ENCODE peak calls at places on chromosomes 2 and 18, in four cellular contexts. Z is H1, Q is IMR-90, J is H9. W is an unnamed sample.

GRCh38 chr2:172465417-172466334 is 38.3 kb downstream of the ITGA6 start:
- DNase-seq in Q (peak; percentile 89), J (peak; percentile 52), Z (no peak), W (peak; percentile 75)

GRCh38 chr2:80073134-80073561 is 231.4 kb downstream of the LRRTM1 start:
- DNase-seq in Z (no peak), Q (peak; percentile 73), J (peak; percentile 52), W (peak; percentile 85)

GRCh38 chr2:224085246-224085645 is 46.2 kb upstream of the SERPINE2 start:
- DNase-seq in J (no peak), Q (peak; percentile 75), Z (no peak), W (no peak)

GRCh38 chr2:120978359-120979050 is 242.8 kb downstream of the GLI2 start:
- DNase-seq in J (no peak), Z (no peak), Q (peak; percentile 27), W (no peak)

GRCh38 chr2:70083344-70084156 is 3.7 kb upstream of the PCBP1 start:
- DNase-seq in Q (peak; percentile 70), J (no peak), Z (no peak), W (peak; percentile 36)

GRCh38 chr18:46332286-46332801 is 228.2 kb downstream of the HAUS1 start:
- DNase-seq in Z (no peak), J (no peak), Q (no peak), W (no peak)

GRCh38 chr18:79855147-79855910 is 57.6 kb downstream of the KCNG2 start:
- DNase-seq in Q (no peak), J (no peak), Z (no peak), W (no peak)

GRCh38 chr2:86055314-86055713 is 50.4 kb downstream of the POLR1A start:
- DNase-seq in Z (no peak), Q (no peak), J (no peak), W (no peak)

GRCh38 chr2:30230479-30230854 is 867 bp upstream of the LBH start:
- DNase-seq in Q (peak; percentile 64), J (peak; percentile 43), Z (no peak), W (no peak)

GRCh38 chr18:77062518-77063003 is 70.0 kb downstream of the MBP start:
- DNase-seq in Q (peak; percentile 48), J (no peak), Z (no peak), W (peak; percentile 77)

GRCh38 chr2:227592694-227593387 is 5.9 kb upstream of the SCYGR2 start:
- DNase-seq in Q (no peak), J (no peak), Z (no peak), W (no peak)

GRCh38 chr18:58402247-58402646 is 226.6 kb downstream of the ALPK2 start:
- DNase-seq in Z (no peak), J (peak; percentile 25), Q (no peak), W (peak; percentile 37)

GRCh38 chr2:38376346-38376682 is 759 bp downstream of the ATL2 start:
- DNase-seq in Z (no peak), Q (peak; percentile 70), J (peak; percentile 45), W (peak; percentile 81)

GRCh38 chr2:189500456-189501160 is 59.3 kb downstream of the WDR75 start:
- DNase-seq in J (no peak), Z (no peak), Q (no peak), W (no peak)

GRCh38 chr18:48563027-48563426 is 24.2 kb downstream of the CTIF start:
- DNase-seq in Q (peak; percentile 92), J (no peak), Z (no peak), W (peak; percentile 73)

GRCh38 chr2:102240640-102241370 is 54.0 kb downstream of the IL1RL2 start:
- DNase-seq in Z (peak; percentile 84), Q (peak; percentile 97), J (peak; percentile 91), W (peak; percentile 87)

GRCh38 chr2:142100139-142100873 is 30.5 kb downstream of the LRP1B start:
- DNase-seq in J (no peak), Q (no peak), Z (no peak), W (no peak)

GRCh38 chr18:6776193-6776592 is 46.7 kb downstream of the ARHGAP28 start:
- DNase-seq in Z (no peak), J (no peak), Q (peak; percentile 95), W (no peak)

GRCh38 chr2:45483997-45484396 is 127.1 kb downstream of the SRBD1 start:
- DNase-seq in Q (peak; percentile 9), Z (no peak), J (no peak), W (peak; percentile 22)

GRCh38 chr2:7022956-7023467 is 105.8 kb downstream of the RNF144A start:
- DNase-seq in Q (no peak), J (no peak), Z (no peak), W (no peak)

GRCh38 chr2:137826373-137827372 is 137.6 kb upstream of the HNMT start:
- DNase-seq in Z (no peak), Q (no peak), J (no peak), W (no peak)

GRCh38 chr2:121778736-121779487 is 23.5 kb downstream of the TSN start:
- DNase-seq in Q (no peak), Z (no peak), J (no peak), W (peak; percentile 42)

GRCh38 chr2:24007693-24008092 is 2.2 kb upstream of the MFSD2B start:
- DNase-seq in Z (no peak), J (no peak), Q (no peak), W (no peak)

GRCh38 chr2:174740718-174741117 is 23.6 kb downstream of the CHRNA1 start:
- DNase-seq in J (no peak), Z (no peak), Q (no peak), W (no peak)

GRCh38 chr2:178074123-178075005 is 1.8 kb upstream of the PDE11A start:
- DNase-seq in Q (no peak), Z (no peak), J (no peak), W (peak; percentile 31)

GRCh38 chr18:25298853-25299274 is 53.1 kb downstream of the ZNF521 start:
- DNase-seq in Z (no peak), Q (peak; percentile 99), J (no peak), W (no peak)

GRCh38 chr2:27051902-27052645 is 606 bp downstream of the AGBL5 start:
- DNase-seq in Z (no peak), J (peak; percentile 37), Q (no peak), W (peak; percentile 23)

GRCh38 chr2:191571163-191571769 is 106.7 kb upstream of the NABP1 start:
- DNase-seq in Z (no peak), J (no peak), Q (peak; percentile 75), W (peak; percentile 64)

GRCh38 chr2:158931577-158931976 is 36.9 kb upstream of the TANC1 start:
- DNase-seq in Z (no peak), J (no peak), Q (peak; percentile 87), W (no peak)

GRCh38 chr2:140988597-140988996 is 1142.2 kb downstream of the LRP1B start:
- DNase-seq in Z (no peak), J (no peak), Q (peak; percentile 8), W (no peak)

GRCh38 chr2:112679484-112679883 is 33.7 kb downstream of the SLC20A1 start:
- DNase-seq in J (no peak), Z (no peak), Q (no peak), W (peak; percentile 46)

GRCh38 chr2:131658769-131659131 is 131.1 kb downstream of the CCDC74A start:
- DNase-seq in J (no peak), Z (no peak), Q (no peak), W (no peak)

GRCh38 chr2:105744091-105744908 is 412 bp upstream of the NCK2 start:
- DNase-seq in Z (no peak), J (no peak), Q (peak; percentile 28), W (peak; percentile 68)

GRCh38 chr2:101759162-101759561 is 61.7 kb downstream of the MAP4K4 start:
- DNase-seq in Q (peak; percentile 97), J (no peak), Z (no peak), W (peak; percentile 92)

GRCh38 chr2:240963065-240963375 is 35.4 kb upstream of the SNED1 start:
- DNase-seq in Z (no peak), J (peak; percentile 20), Q (no peak), W (no peak)

GRCh38 chr2:108612514-108613183 is 78.4 kb downstream of the LIMS1 start:
- DNase-seq in Q (no peak), J (no peak), Z (no peak), W (no peak)

GRCh38 chr2:11212645-11213044 is 57.4 kb downstream of the SLC66A3 start:
- DNase-seq in Z (no peak), Q (no peak), J (no peak), W (no peak)

GRCh38 chr2:11214770-11215169 is 59.5 kb downstream of the SLC66A3 start:
- DNase-seq in Z (no peak), Q (no peak), J (no peak), W (no peak)

GRCh38 chr2:11213975-11214374 is 58.7 kb downstream of the SLC66A3 start:
- DNase-seq in J (no peak), Z (no peak), Q (no peak), W (no peak)

GRCh38 chr2:11213090-11213638 is 57.9 kb downstream of the SLC66A3 start:
- DNase-seq in Q (peak; percentile 61), Z (no peak), J (no peak), W (peak; percentile 1)

DNA sequence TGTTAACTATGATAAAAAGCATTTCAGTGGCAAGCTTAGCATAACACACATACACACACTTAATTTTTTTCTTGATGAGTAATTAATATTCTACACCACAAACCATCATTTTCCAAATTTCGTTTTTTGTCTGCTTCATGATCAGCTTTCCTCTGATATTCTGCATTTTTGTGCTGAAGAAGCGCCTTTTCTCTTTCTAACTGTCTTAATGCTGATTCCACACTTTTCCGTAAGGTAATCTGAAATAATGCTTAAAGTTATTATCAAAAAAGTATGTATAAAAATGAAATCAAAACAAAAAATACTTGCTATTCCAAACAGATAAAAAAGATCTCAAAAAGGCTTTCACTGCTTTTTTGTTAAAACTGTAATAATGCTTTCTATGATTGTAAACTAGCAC is 60.1 kb downstream of the SLC66A3 start:
- DNase-seq in Z (no peak), J (no peak), Q (no peak), W (no peak)
- H3K56ac ChIP-seq in Z (no peak overlapping the region), J (no peak overlapping the region), Q (no peak overlapping the region), W (no peak overlapping the region)

GRCh38 chr18:78830161-78830560 is 149.5 kb upstream of the SALL3 start:
- DNase-seq in Q (no peak), J (no peak), Z (no peak), W (no peak)

GRCh38 chr18:78827141-78827540 is 152.5 kb upstream of the SALL3 start:
- DNase-seq in Z (no peak), Q (no peak), J (no peak), W (no peak)

GRCh38 chr18:78825168-78825567 is 154.4 kb upstream of the SALL3 start:
- DNase-seq in J (no peak), Q (no peak), Z (no peak), W (no peak)

GRCh38 chr18:78828131-78828530 is 151.5 kb upstream of the SALL3 start:
- DNase-seq in Q (no peak), J (no peak), Z (no peak), W (peak; percentile 8)

DNA sequence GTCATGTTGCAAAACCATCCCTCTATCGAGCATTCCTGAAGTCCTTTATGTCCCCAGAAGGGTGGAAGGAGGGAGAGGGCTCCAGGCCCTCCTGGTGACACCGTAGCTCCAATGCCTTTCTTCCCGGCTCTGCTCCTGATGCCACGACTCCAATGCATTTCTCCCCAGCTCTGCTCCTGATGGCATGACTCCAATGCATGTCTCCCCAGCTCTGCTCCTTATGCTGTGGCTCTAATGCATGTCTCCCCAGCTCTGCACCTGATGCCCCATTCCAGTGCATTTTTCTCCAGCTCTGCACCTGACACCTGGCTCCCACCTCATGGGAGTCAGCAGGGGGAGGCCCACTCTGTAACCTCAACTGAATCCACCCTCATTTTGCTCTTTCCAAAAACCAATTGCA is 153.0 kb upstream of the SALL3 start:
- DNase-seq in Q (no peak), Z (no peak), J (no peak), W (no peak)
- H2BK15ac ChIP-seq in Q (no peak overlapping the region), Z (no peak overlapping the region), J (no peak overlapping the region), W (no peak overlapping the region)

GRCh38 chr2:164816900-164817299 is 24.7 kb downstream of the COBLL1 start:
- DNase-seq in Q (no peak), Z (no peak), J (no peak), W (no peak)
- H3K56ac ChIP-seq in Q (no peak overlapping the region), Z (no peak overlapping the region), J (no peak overlapping the region), W (no peak overlapping the region)

GRCh38 chr2:41966920-41967319 is 80.9 kb upstream of the PKDCC start:
- DNase-seq in Z (no peak), J (no peak), Q (no peak), W (no peak)
- H2BK15ac ChIP-seq in Z (peak overlapping the region; percentile 53), J (no peak overlapping the region), Q (peak overlapping the region; percentile 21), W (no peak overlapping the region)

W was measured in mesendoderm.